ENCODE peak calls at places on chromosomes 1 and 21, in four cellular contexts. E is dorsolateral prefrontal cortex, L is thyroid gland, V is RWPE1. N is an unnamed sample.

GRCh38 chr1:205237526-205238484 is 10.1 kb downstream of the TMCC2 start:
- DNase-seq in V (no peak), E (peak; percentile 64), L (no peak), N (no peak)

GRCh38 chr1:175618559-175618958 is 124.8 kb downstream of the TNR start:
- DNase-seq in E (no peak), L (no peak), V (no peak), N (no peak)

GRCh38 chr1:51325878-51326755 is 4.2 kb downstream of the TTC39A start:
- DNase-seq in V (no peak), L (no peak), E (no peak), N (no peak)

GRCh38 chr1:116915182-116915611 is 5.5 kb downstream of the PTGFRN start:
- DNase-seq in L (peak; percentile 51), V (no peak), E (no peak), N (no peak)

GRCh38 chr21:44755227-44755626 is 43.9 kb upstream of the TSPEAR start:
- DNase-seq in E (no peak), L (no peak), V (no peak), N (no peak)

GRCh38 chr1:97379387-97380075 is 541.3 kb downstream of the DPYD start:
- DNase-seq in L (no peak), E (no peak), V (no peak), N (no peak)

GRCh38 chr1:13935336-13935735 is 235.3 kb downstream of the PRDM2 start:
- DNase-seq in L (no peak), E (no peak), V (no peak), N (no peak)

GRCh38 chr1:233368106-233368783 is 40.7 kb downstream of the MAP3K21 start:
- DNase-seq in L (peak; percentile 46), V (no peak), E (no peak), N (no peak)

GRCh38 chr1:147622731-147623130 is 47.6 kb downstream of the ACP6 start:
- DNase-seq in L (no peak), E (no peak), V (no peak), N (no peak)

GRCh38 chr1:18927654-18928272 is 25.4 kb upstream of the ALDH4A1 start:
- DNase-seq in V (no peak), L (no peak), E (no peak), N (no peak)

GRCh38 chr1:236773919-236774318 is 21.2 kb upstream of the MTR start:
- DNase-seq in V (no peak), E (no peak), L (no peak), N (no peak)

GRCh38 chr1:79745928-79746327 is 739.4 kb upstream of the ADGRL4 start:
- DNase-seq in L (no peak), V (no peak), E (no peak), N (peak; percentile 18)

GRCh38 chr1:204506091-204506968 is 9.9 kb upstream of the MDM4 start:
- DNase-seq in E (peak; percentile 60), V (peak; percentile 66), L (peak; percentile 67), N (peak; percentile 60)

GRCh38 chr1:18486195-18486594 is 5.5 kb downstream of the KLHDC7A start:
- DNase-seq in V (no peak), L (no peak), E (no peak), N (no peak)

GRCh38 chr1:214120951-214121350 is 133.2 kb downstream of the PROX1 start:
- DNase-seq in V (no peak), L (no peak), E (no peak), N (no peak)

GRCh38 chr1:111140680-111140967 is 601 bp downstream of the CEPT1 start:
- DNase-seq in V (peak; percentile 80), E (no peak), L (peak; percentile 53), N (peak; percentile 8)

GRCh38 chr1:8096105-8097011 is 70.2 kb upstream of the ERRFI1 start:
- DNase-seq in E (no peak), V (peak; percentile 66), L (no peak), N (no peak)

GRCh38 chr1:19647643-19648042 is 3.5 kb downstream of the NBL1 start:
- DNase-seq in E (no peak), L (no peak), V (no peak), N (no peak)

GRCh38 chr1:117653732-117654484 is 48.1 kb downstream of the TENT5C start:
- DNase-seq in V (no peak), E (no peak), L (no peak), N (no peak)

GRCh38 chr1:111739984-111740765 is 980 bp upstream of the INKA2 start:
- DNase-seq in V (peak; percentile 42), L (peak; percentile 71), E (peak; percentile 66), N (no peak)

GRCh38 chr1:245657371-245657770 is 502.6 kb downstream of the KIF26B start:
- DNase-seq in L (no peak), V (no peak), E (no peak), N (no peak)

GRCh38 chr1:91700771-91701493 is 185.0 kb downstream of the TGFBR3 start:
- DNase-seq in V (no peak), L (no peak), E (no peak), N (no peak)

GRCh38 chr1:115648717-115649691 is 7.2 kb downstream of the VANGL1 start:
- DNase-seq in L (no peak), V (no peak), E (no peak), N (no peak)

GRCh38 chr1:230842801-230843200 is 25.5 kb downstream of the C1orf198 start:
- DNase-seq in V (no peak), E (no peak), L (peak; percentile 45), N (no peak)

GRCh38 chr1:52571783-52572182 is 18.9 kb upstream of the TUT4 start:
- DNase-seq in V (no peak), L (no peak), E (no peak), N (no peak)

GRCh38 chr1:8022395-8023286 is 3.5 kb downstream of the ERRFI1 start:
- DNase-seq in L (no peak), E (no peak), V (no peak), N (no peak)

GRCh38 chr21:38766987-38767722 is 38.6 kb upstream of the ETS2 start:
- DNase-seq in E (no peak), V (peak; percentile 5), L (peak; percentile 13), N (peak; percentile 55)

GRCh38 chr1:71809085-71809484 is 473.3 kb downstream of the NEGR1 start:
- DNase-seq in E (no peak), V (no peak), L (no peak), N (no peak)

GRCh38 chr1:156838972-156839371 is 19.9 kb downstream of the INSRR start:
- DNase-seq in V (no peak), E (no peak), L (no peak), N (no peak)

DNA sequence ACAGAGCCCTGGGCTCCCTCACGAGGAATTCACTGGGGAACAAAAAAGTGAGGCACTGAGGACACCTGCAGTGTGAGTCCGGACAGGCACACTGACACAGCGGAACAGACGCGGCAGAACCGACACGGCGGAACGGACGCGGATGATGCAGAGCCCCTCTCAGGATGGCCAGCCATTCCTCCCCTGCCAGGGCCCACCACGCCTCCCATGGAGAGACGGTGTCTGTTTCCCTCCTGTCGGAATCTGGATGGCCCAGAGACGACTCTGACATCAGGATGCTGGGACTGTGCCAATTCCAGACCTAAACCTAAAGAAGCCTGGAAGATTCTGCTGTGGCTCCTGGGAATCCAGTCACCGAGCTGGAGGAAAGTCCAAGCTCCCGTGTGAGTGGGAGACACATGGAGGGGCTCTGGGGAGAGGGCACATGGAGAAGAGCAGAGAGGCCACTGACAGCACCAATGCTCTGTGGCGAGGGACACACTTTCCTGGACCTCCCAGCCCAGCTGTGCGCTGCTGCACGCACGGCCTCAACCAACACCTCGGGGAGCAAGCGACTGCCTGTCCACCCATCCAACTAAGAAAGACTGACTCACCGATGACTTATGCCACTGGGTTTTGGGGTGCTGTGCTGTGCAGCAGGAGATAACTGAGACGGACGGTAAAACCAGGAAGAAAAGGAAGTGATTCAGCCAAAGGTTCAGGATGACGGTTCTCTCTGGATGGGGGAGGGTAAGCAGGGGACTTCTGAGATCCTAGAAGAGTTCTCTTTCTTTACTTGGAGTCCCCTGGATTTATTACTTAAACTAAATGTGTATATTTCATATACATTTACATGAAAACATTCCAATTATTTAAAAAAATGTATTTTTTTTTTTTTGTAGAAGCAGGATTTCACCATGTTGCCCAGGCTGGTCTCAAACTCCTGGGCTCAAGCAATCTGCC is 23.3 kb downstream of the ZBTB17 start:
- DNase-seq in L (no peak), V (peak; percentile 96), E (no peak), N (peak; percentile 96)
- H3K27ac ChIP-seq in L (no peak overlapping the region), V (peak overlapping the region; percentile 100), E (peak overlapping the region; percentile 36), N (peak overlapping the region; percentile 98)

GRCh38 chr1:209587778-209588177 is 4.3 kb downstream of the CAMK1G start:
- DNase-seq in E (no peak), V (peak; percentile 38), L (no peak), N (no peak)

GRCh38 chr1:209593747-209594146 is 10.2 kb downstream of the CAMK1G start:
- DNase-seq in L (peak; percentile 13), E (no peak), V (no peak), N (no peak)

GRCh38 chr1:209589440-209589839 is 5.9 kb downstream of the CAMK1G start:
- DNase-seq in L (no peak), E (no peak), V (no peak), N (no peak)

GRCh38 chr1:209589863-209590262 is 6.3 kb downstream of the CAMK1G start:
- DNase-seq in V (no peak), E (no peak), L (no peak), N (no peak)

GRCh38 chr1:209590405-209590804 is 6.9 kb downstream of the CAMK1G start:
- DNase-seq in V (no peak), L (peak; percentile 9), E (peak; percentile 85), N (no peak)
- H3K27ac ChIP-seq in V (no peak overlapping the region), L (no peak overlapping the region), E (peak overlapping the region; percentile 80), N (no peak overlapping the region)

DNA sequence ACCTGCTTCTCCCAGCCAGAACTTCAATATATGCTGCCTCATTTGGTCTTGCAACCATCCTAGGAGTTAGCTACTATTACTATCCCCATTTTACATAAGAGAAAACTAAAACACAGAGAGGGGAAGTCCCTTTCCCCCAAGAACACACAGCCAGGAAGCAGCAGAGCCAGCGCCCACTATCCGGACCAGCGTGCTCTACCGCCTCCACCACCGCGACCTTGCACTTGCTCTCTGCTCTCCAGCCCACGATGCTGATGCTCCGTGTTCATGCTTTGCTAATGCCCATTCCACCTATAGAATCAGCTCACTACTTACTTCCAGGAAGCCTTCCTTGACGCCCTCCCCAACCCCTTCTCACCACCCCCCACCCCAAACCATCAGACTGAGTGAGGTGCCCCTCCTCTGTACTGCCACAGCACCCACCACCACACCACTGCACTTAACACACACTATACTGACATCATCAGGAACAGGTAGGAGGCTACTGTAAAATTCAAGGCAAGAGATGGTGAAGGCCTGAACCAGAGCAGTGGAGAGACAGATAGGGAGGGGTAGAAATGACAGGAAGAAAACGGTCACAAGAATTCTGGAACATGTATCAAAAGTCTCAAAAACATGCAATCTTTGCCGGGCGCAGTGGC is 9.4 kb downstream of the TMEM53 start:
- DNase-seq in V (no peak), E (no peak), L (no peak), N (no peak)
- H3K27ac ChIP-seq in V (no peak overlapping the region), E (no peak overlapping the region), L (no peak overlapping the region), N (no peak overlapping the region)

DNA sequence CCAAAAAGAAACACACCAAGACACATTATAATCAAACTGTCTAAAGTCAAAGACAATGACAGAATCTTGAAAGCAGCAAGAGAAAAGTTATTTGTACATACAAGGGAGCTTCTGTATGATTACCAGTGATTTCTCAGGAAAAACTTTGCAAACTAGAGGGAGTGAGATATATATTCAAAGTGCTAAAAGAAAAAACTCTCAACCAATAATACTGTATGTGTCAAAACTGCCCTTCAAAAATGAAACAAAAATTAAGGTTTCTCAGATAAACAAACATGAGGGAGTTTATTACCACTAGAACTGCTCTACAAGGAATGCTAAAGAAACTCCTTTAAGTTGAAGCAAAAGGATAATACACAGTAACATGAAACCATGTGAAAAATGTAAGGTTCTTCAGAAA is 79.4 kb downstream of the LBR start:
- DNase-seq in V (no peak), E (no peak), L (no peak), N (no peak)
- H3K27ac ChIP-seq in V (no peak overlapping the region), E (no peak overlapping the region), L (no peak overlapping the region), N (no peak overlapping the region)

N was measured in epithelial cell of prostate.